ENCODE peak calls at places on chromosome 6, in nine cellular contexts. C is CD4-positive, alpha-beta T cell; K is Calu3; H is retina; T is T follicular helper cell; A is HEK293T; S is NCI-H1694 treated with DMSO at 0.1 percent for 48 hours; O is WTC11; X is gastrocnemius medialis. U is an unnamed sample.

GRCh38 chr6:150937126-150937906 is 71.8 kb downstream of the MTHFD1L start:
- DNase-seq in C (no peak), K (no peak), H (no peak), T (no peak), A (no peak), S (no peak), O (no peak), X (peak), U (no peak)

GRCh38 chr6:79353226-79353625 is 118.7 kb upstream of the HMGN3 start:
- DNase-seq in C (no peak), K (no peak), H (no peak), T (no peak), A (no peak), S (no peak), O (no peak), X (no peak), U (no peak)

GRCh38 chr6:84243240-84243639 is 15.8 kb upstream of the CEP162 start:
- DNase-seq in C (no peak), K (no peak), H (no peak), T (no peak), A (no peak), S (no peak), O (no peak), X (no peak), U (no peak)

GRCh38 chr6:44342052-44342451 is 398 bp upstream of the SPATS1 start:
- DNase-seq in C (no peak), K (no peak), H (no peak), T (no peak), A (no peak), S (no peak), O (no peak), X (no peak), U (no peak)

GRCh38 chr6:70176853-70177550 is 125.9 kb downstream of the COL9A1 start:
- DNase-seq in C (no peak), K (no peak), H (no peak), T (no peak), A (no peak), S (no peak), O (no peak), X (no peak), U (no peak)

GRCh38 chr6:110493253-110493800 is 16.9 kb upstream of the SLC22A16 start:
- DNase-seq in C (no peak), K (no peak), H (no peak), T (no peak), A (no peak), S (no peak), O (no peak), X (no peak), U (no peak)

GRCh38 chr6:26199057-26199772 is 112.0 kb downstream of the HFE start:
- DNase-seq in C (peak), K (peak), H (peak), T (peak), A (peak), S (peak), O (peak), X (no peak), U (peak)

GRCh38 chr6:137661601-137662000 is 167.4 kb upstream of the OLIG3 start:
- DNase-seq in C (peak), K (peak), H (no peak), T (peak), A (no peak), S (no peak), O (peak), X (no peak), U (peak)

GRCh38 chr6:43985329-43985728 is 141.9 kb downstream of the MRPL14 start:
- DNase-seq in C (no peak), K (no peak), H (no peak), T (no peak), A (no peak), S (no peak), O (no peak), X (no peak), U (no peak)

GRCh38 chr6:1635305-1636010 is 25.7 kb downstream of the FOXC1 start:
- DNase-seq in C (no peak), K (no peak), H (peak), T (no peak), A (no peak), S (no peak), O (no peak), X (no peak), U (no peak)

GRCh38 chr6:26251354-26252081 is 113.5 kb upstream of the BTN3A2 start:
- DNase-seq in C (peak), K (peak), H (peak), T (peak), A (no peak), S (no peak), O (peak), X (no peak), U (peak)

GRCh38 chr6:20259316-20260049 is 47.2 kb upstream of the MBOAT1 start:
- DNase-seq in C (no peak), K (no peak), H (no peak), T (no peak), A (no peak), S (no peak), O (no peak), X (no peak), U (no peak)

GRCh38 chr6:136323431-136324112 is 33.9 kb upstream of the BCLAF1 start:
- DNase-seq in C (no peak), K (no peak), H (no peak), T (no peak), A (no peak), S (no peak), O (no peak), X (no peak), U (no peak)

GRCh38 chr6:47780510-47781356 is 1.1 kb upstream of the OPN5 start:
- DNase-seq in C (no peak), K (peak), H (peak), T (no peak), A (peak), S (peak), O (no peak), X (no peak), U (no peak)

GRCh38 chr6:52104979-52105378 is 17.6 kb upstream of the PKHD1 start:
- DNase-seq in C (no peak), K (no peak), H (no peak), T (no peak), A (no peak), S (no peak), O (no peak), X (no peak), U (no peak)

GRCh38 chr6:1518855-1519254 is 90.9 kb upstream of the FOXC1 start:
- DNase-seq in C (no peak), K (no peak), H (no peak), T (no peak), A (no peak), S (no peak), O (no peak), X (no peak), U (no peak)

GRCh38 chr6:53850527-53850926 is 55.7 kb downstream of the LRRC1 start:
- DNase-seq in C (no peak), K (no peak), H (no peak), T (no peak), A (no peak), S (no peak), O (no peak), X (no peak), U (no peak)

GRCh38 chr6:131636880-131637792 is at the start of gene ENPP3:
- DNase-seq in C (no peak), K (no peak), H (no peak), T (no peak), A (no peak), S (no peak), O (no peak), X (no peak), U (no peak)

GRCh38 chr6:122996797-122997520 is 924 bp downstream of the CLVS2 start:
- DNase-seq in C (no peak), K (no peak), H (peak), T (no peak), A (peak), S (no peak), O (no peak), X (no peak), U (no peak)